ENCODE peak calls at places on chromosome 15, in six cellular contexts. B is IMR-90, K is H1, U is mesendoderm, M is H9, Y is trophoblast cell. N is an unnamed sample.

GRCh38 chr15:98505611-98506031 is 142.7 kb upstream of the IGF1R start:
- DNase-seq in B (no peak), K (no peak), U (no peak), M (no peak), Y (no peak), N (no peak)

GRCh38 chr15:85580914-85581313 is 200.5 kb downstream of the AKAP13 start:
- DNase-seq in B (no peak), K (no peak), U (no peak), M (no peak), Y (peak), N (no peak)

GRCh38 chr15:58473720-58474119 is 41.9 kb downstream of the LIPC start:
- DNase-seq in B (peak), K (no peak), U (no peak), M (no peak), Y (peak), N (no peak)

GRCh38 chr15:91706366-91707032 is 147.0 kb upstream of the SLCO3A1 start:
- DNase-seq in B (peak), K (peak), U (peak), M (peak), Y (peak), N (peak)

GRCh38 chr15:75197062-75197630 is 4.5 kb upstream of the C15orf39 start:
- DNase-seq in B (no peak), K (no peak), U (no peak), M (no peak), Y (no peak), N (no peak)

GRCh38 chr15:88465633-88466219 is 1.5 kb downstream of the MRPL46 start:
- DNase-seq in B (peak), K (no peak), U (peak), M (no peak), Y (peak), N (no peak)

GRCh38 chr15:45630958-45631691 is 3.7 kb upstream of the SQOR start:
- DNase-seq in B (peak), K (no peak), U (peak), M (no peak), Y (peak), N (no peak)

GRCh38 chr15:83305696-83306291 is 21.3 kb upstream of the BNC1 start:
- DNase-seq in B (peak), K (no peak), U (peak), M (peak), Y (peak), N (no peak)

GRCh38 chr15:40256642-40257235 is 17.9 kb downstream of the PAK6 start:
- DNase-seq in B (peak), K (no peak), U (peak), M (no peak), Y (peak), N (no peak)

GRCh38 chr15:42172475-42172874 is 16.0 kb upstream of the PLA2G4F start:
- DNase-seq in B (no peak), K (no peak), U (no peak), M (no peak), Y (no peak), N (no peak)

GRCh38 chr15:68578960-68579935 is at the start of gene CORO2B:
- DNase-seq in B (peak), K (no peak), U (peak), M (peak), Y (peak), N (no peak)

GRCh38 chr15:65383456-65383855 is 5.7 kb upstream of the IGDCC3 start:
- DNase-seq in B (no peak), K (no peak), U (no peak), M (no peak), Y (no peak), N (no peak)

GRCh38 chr15:73685981-73686380 is 1.8 kb downstream of the CD276 start:
- DNase-seq in B (no peak), K (no peak), U (no peak), M (no peak), Y (no peak), N (no peak)

GRCh38 chr15:31871159-31871886 is 159.0 kb upstream of the CHRNA7 start:
- DNase-seq in B (no peak), K (no peak), U (no peak), M (no peak), Y (no peak), N (no peak)

GRCh38 chr15:86444527-86444926 is 364.9 kb downstream of the AGBL1 start:
- DNase-seq in B (no peak), K (peak), U (peak), M (peak), Y (no peak), N (peak)

GRCh38 chr15:93121089-93121488 is 32.1 kb upstream of the RGMA start:
- DNase-seq in B (no peak), K (no peak), U (no peak), M (no peak), Y (no peak), N (no peak)

GRCh38 chr15:38406451-38406850 is 47.5 kb upstream of the FAM98B start:
- DNase-seq in B (peak), K (no peak), U (no peak), M (no peak), Y (no peak), N (no peak)

GRCh38 chr15:27232876-27233275 is 261.9 kb downstream of the GABRG3 start:
- DNase-seq in B (no peak), K (no peak), U (no peak), M (no peak), Y (no peak), N (no peak)

GRCh38 chr15:100078511-100079220 is 263.1 kb downstream of the ADAMTS17 start:
- DNase-seq in B (no peak), K (no peak), U (no peak), M (no peak), Y (peak), N (no peak)

GRCh38 chr15:38189651-38190280 is 62.9 kb upstream of the SPRED1 start:
- DNase-seq in B (no peak), K (no peak), U (peak), M (no peak), Y (peak), N (no peak)

GRCh38 chr15:85282504-85283115 is 97.8 kb upstream of the AKAP13 start:
- DNase-seq in B (peak), K (no peak), U (no peak), M (no peak), Y (no peak), N (no peak)

GRCh38 chr15:37810381-37810780 is 124.1 kb upstream of the TMCO5A start:
- DNase-seq in B (no peak), K (no peak), U (no peak), M (no peak), Y (no peak), N (no peak)

GRCh38 chr15:60022379-60022741 is 18.2 kb downstream of the FOXB1 start:
- DNase-seq in B (no peak), K (no peak), U (peak), M (no peak), Y (no peak), N (no peak)

GRCh38 chr15:40344631-40345120 is 3.9 kb upstream of the CCDC9B start:
- DNase-seq in B (peak), K (no peak), U (peak), M (peak), Y (peak), N (no peak)

GRCh38 chr15:90762109-90762508 is 45.0 kb downstream of the BLM start:
- DNase-seq in B (peak), K (no peak), U (peak), M (no peak), Y (peak), N (no peak)

GRCh38 chr15:41971089-41971892 is 1.1 kb downstream of the EHD4 start:
- DNase-seq in B (peak), K (no peak), U (peak), M (peak), Y (peak), N (peak)

GRCh38 chr15:52440414-52440813 is 88.3 kb downstream of the MYO5A start:
- DNase-seq in B (peak), K (no peak), U (peak), M (no peak), Y (no peak), N (no peak)

GRCh38 chr15:29208352-29208751 is 61.3 kb downstream of the NSMCE3 start:
- DNase-seq in B (no peak), K (no peak), U (peak), M (no peak), Y (no peak), N (no peak)

GRCh38 chr15:88690331-88690730 is 51.5 kb downstream of the ISG20 start:
- DNase-seq in B (no peak), K (no peak), U (no peak), M (no peak), Y (no peak), N (no peak)

GRCh38 chr15:77607894-77608261 is 24.8 kb downstream of the LINGO1 start:
- DNase-seq in B (no peak), K (no peak), U (no peak), M (no peak), Y (no peak), N (no peak)

GRCh38 chr15:31344266-31344665 is 17.6 kb downstream of the KLF13 start:
- DNase-seq in B (no peak), K (no peak), U (no peak), M (no peak), Y (no peak), N (no peak)

GRCh38 chr15:42034628-42035177 is 13.9 kb upstream of the PLA2G4E start:
- DNase-seq in B (no peak), K (no peak), U (no peak), M (no peak), Y (no peak), N (no peak)

GRCh38 chr15:40002295-40002694 is 36.7 kb downstream of the SRP14 start:
- DNase-seq in B (peak), K (no peak), U (peak), M (no peak), Y (no peak), N (no peak)

GRCh38 chr15:74222705-74223104 is 13.4 kb upstream of the CCDC33 start:
- DNase-seq in B (no peak), K (no peak), U (no peak), M (no peak), Y (no peak), N (no peak)

GRCh38 chr15:64105113-64105704 is 9.4 kb downstream of the SNX1 start:
- DNase-seq in B (peak), K (no peak), U (no peak), M (no peak), Y (peak), N (no peak)

GRCh38 chr15:73244333-73244732 is 124.4 kb downstream of the HCN4 start:
- DNase-seq in B (no peak), K (no peak), U (peak), M (peak), Y (peak), N (no peak)

GRCh38 chr15:27214032-27214431 is 243.1 kb downstream of the GABRG3 start:
- DNase-seq in B (no peak), K (no peak), U (peak), M (no peak), Y (no peak), N (no peak)

GRCh38 chr15:92383528-92384326 is 10.0 kb upstream of the ST8SIA2 start:
- DNase-seq in B (peak), K (no peak), U (peak), M (peak), Y (peak), N (peak)

GRCh38 chr15:100099976-100100375 is 241.8 kb downstream of the ADAMTS17 start:
- DNase-seq in B (no peak), K (no peak), U (no peak), M (no peak), Y (no peak), N (no peak)

GRCh38 chr15:55588070-55588817 is at the start of gene PYGO1:
- DNase-seq in B (peak), K (no peak), U (peak), M (peak), Y (peak), N (peak)

DNA sequence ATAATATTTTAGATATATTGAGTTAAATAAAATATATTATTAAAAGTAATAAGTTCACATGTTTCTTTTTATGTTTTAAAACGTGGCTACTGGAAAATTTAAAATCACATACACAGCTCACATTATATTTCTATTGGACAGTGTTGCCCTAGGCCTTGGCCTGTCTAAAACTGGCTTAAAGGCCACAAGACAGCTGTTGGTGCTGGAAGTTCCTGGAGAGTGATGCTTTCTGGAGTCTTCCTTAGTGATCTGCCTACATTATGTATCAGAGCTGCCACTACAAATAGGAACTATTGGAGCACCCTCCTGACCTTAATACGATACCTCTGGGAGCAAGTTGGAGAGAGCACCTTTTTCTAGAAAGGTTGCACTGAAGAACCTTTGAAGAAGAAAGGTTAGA is 254.1 kb upstream of the C2CD4B start:
- DNase-seq in B (no peak), K (no peak), U (no peak), M (no peak), Y (no peak), N (no peak)
- H2AK5ac ChIP-seq in B (no peak), K (no peak), U (no peak), M (no peak), Y (no peak), N (no peak)

GRCh38 chr15:56732881-56733130 is 503 bp downstream of the ZNF280D start:
- DNase-seq in B (no peak), K (no peak), U (no peak), M (no peak), Y (no peak), N (no peak)
- H2AK5ac ChIP-seq in B (peak), K (no peak), U (no peak), M (no peak), Y (peak), N (no peak)

GRCh38 chr15:48976444-48977088 is 12.8 kb upstream of the SHC4 start:
- DNase-seq in B (no peak), K (no peak), U (no peak), M (no peak), Y (no peak), N (no peak)
- H2AK5ac ChIP-seq in B (peak), K (no peak), U (no peak), M (no peak), Y (peak), N (no peak)

GRCh38 chr15:76209523-76209922 is 101.7 kb downstream of the ETFA start:
- DNase-seq in B (no peak), K (no peak), U (no peak), M (no peak), Y (no peak), N (no peak)
- H2AK5ac ChIP-seq in B (no peak), K (no peak), U (no peak), M (no peak), Y (no peak), N (no peak)

GRCh38 chr15:71379893-71380292 is 264.6 kb downstream of the THSD4 start:
- DNase-seq in B (peak), K (no peak), U (no peak), M (no peak), Y (peak), N (no peak)

GRCh38 chr15:71380345-71380744 is 265.1 kb downstream of the THSD4 start:
- DNase-seq in B (no peak), K (no peak), U (no peak), M (no peak), Y (no peak), N (no peak)

GRCh38 chr15:71373917-71374316 is 258.6 kb downstream of the THSD4 start:
- DNase-seq in B (no peak), K (no peak), U (no peak), M (no peak), Y (no peak), N (no peak)

GRCh38 chr15:71374607-71375352 is 259.5 kb downstream of the THSD4 start:
- DNase-seq in B (peak), K (no peak), U (no peak), M (no peak), Y (peak), N (no peak)

DNA sequence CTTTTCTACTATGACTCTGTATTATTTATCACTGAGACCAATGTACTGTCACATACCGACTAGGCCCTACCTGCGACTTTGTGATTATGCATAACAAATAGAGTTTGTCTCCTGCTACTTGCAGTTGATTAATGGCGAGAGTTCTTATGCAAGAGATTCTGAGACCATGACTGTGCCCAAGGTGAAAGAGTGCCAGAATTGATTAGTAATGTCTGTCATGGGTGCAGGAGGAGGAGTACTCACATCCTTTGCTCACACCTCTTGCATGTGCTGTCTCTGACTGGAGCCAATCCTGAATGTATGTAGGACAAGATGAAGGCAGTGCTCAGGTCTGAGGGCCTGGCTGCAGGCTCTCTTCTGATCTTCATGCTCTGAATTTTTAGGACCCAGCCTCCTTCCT is 260.7 kb downstream of the THSD4 start:
- DNase-seq in B (peak), K (no peak), U (peak), M (no peak), Y (no peak), N (no peak)
- H2AK5ac ChIP-seq in B (peak), K (peak), U (no peak), M (no peak), Y (no peak), N (no peak)

GRCh38 chr15:63079938-63080626 is 37.5 kb downstream of the TPM1 start:
- DNase-seq in B (peak), K (no peak), U (peak), M (no peak), Y (peak), N (no peak)
- H2AK5ac ChIP-seq in B (peak), K (no peak), U (no peak), M (no peak), Y (peak), N (peak)

GRCh38 chr15:95169701-95170459 is 938.5 kb downstream of the MCTP2 start:
- DNase-seq in B (peak), K (no peak), U (no peak), M (no peak), Y (peak), N (no peak)
- H2AK5ac ChIP-seq in B (no peak), K (no peak), U (no peak), M (no peak), Y (no peak), N (no peak)

N was measured in neuronal stem cell.